ENCODE peak calls at places on chromosomes 7 and 10, in five cellular contexts. One of them, this sample, is unnamed.
A peak's percentile ranks its signal among the peaks of the same experiment; 100 is the strongest.

GRCh38 chr7:20790273-20790842 is 3.7 kb upstream of the SP8 start:
- DNase-seq in mammary epithelial cell: no peak
- DNase-seq in MM.1S: no peak
- DNase-seq in neural progenitor cell: no peak
- DNase-seq in endothelial cell of umbilical vein: peak; percentile 22
- DNase-seq in this sample: no peak

GRCh38 chr10:79331709-79332108 is 15.6 kb upstream of the PPIF start:
- DNase-seq in mammary epithelial cell: peak; percentile 93
- DNase-seq in MM.1S: no peak
- DNase-seq in neural progenitor cell: no peak
- DNase-seq in endothelial cell of umbilical vein: no peak
- DNase-seq in this sample: no peak

GRCh38 chr7:158110034-158110590 is 477.5 kb downstream of the PTPRN2 start:
- DNase-seq in mammary epithelial cell: no peak
- DNase-seq in MM.1S: no peak
- DNase-seq in neural progenitor cell: no peak
- DNase-seq in endothelial cell of umbilical vein: no peak
- DNase-seq in this sample: no peak

GRCh38 chr7:98235901-98236300 is 16.1 kb downstream of the TECPR1 start:
- DNase-seq in mammary epithelial cell: no peak
- DNase-seq in MM.1S: no peak
- DNase-seq in neural progenitor cell: no peak
- DNase-seq in endothelial cell of umbilical vein: no peak
- DNase-seq in this sample: no peak

GRCh38 chr10:70532554-70533188 is 54.1 kb downstream of the PALD1 start:
- DNase-seq in mammary epithelial cell: no peak
- DNase-seq in MM.1S: no peak
- DNase-seq in neural progenitor cell: no peak
- DNase-seq in endothelial cell of umbilical vein: no peak
- DNase-seq in this sample: peak; percentile 59

GRCh38 chr10:14674376-14675050 is 100.2 kb downstream of the FAM107B start:
- DNase-seq in mammary epithelial cell: no peak
- DNase-seq in MM.1S: no peak
- DNase-seq in neural progenitor cell: no peak
- DNase-seq in endothelial cell of umbilical vein: no peak
- DNase-seq in this sample: no peak

GRCh38 chr7:117251687-117252086 is 71.2 kb downstream of the WNT2 start:
- DNase-seq in mammary epithelial cell: no peak
- DNase-seq in MM.1S: no peak
- DNase-seq in neural progenitor cell: no peak
- DNase-seq in endothelial cell of umbilical vein: no peak
- DNase-seq in this sample: no peak

GRCh38 chr7:2714636-2715035 is 26.6 kb downstream of the AMZ1 start:
- DNase-seq in mammary epithelial cell: no peak
- DNase-seq in MM.1S: no peak
- DNase-seq in neural progenitor cell: no peak
- DNase-seq in endothelial cell of umbilical vein: no peak
- DNase-seq in this sample: no peak

GRCh38 chr10:71085689-71086438 is 126.5 kb upstream of the UNC5B start:
- DNase-seq in mammary epithelial cell: no peak
- DNase-seq in MM.1S: no peak
- DNase-seq in neural progenitor cell: peak; percentile 98
- DNase-seq in endothelial cell of umbilical vein: no peak
- DNase-seq in this sample: no peak

GRCh38 chr7:43880596-43880995 is 11.3 kb upstream of the MRPS24 start:
- DNase-seq in mammary epithelial cell: no peak
- DNase-seq in MM.1S: no peak
- DNase-seq in neural progenitor cell: no peak
- DNase-seq in endothelial cell of umbilical vein: peak; percentile 58
- DNase-seq in this sample: no peak

GRCh38 chr7:158975526-158976467 is 119.4 kb downstream of the DYNC2I1 start:
- DNase-seq in mammary epithelial cell: no peak
- DNase-seq in MM.1S: peak; percentile 69
- DNase-seq in neural progenitor cell: peak; percentile 63
- DNase-seq in endothelial cell of umbilical vein: no peak
- DNase-seq in this sample: peak; percentile 87

GRCh38 chr7:27190284-27190748 is 5.3 kb upstream of the HOXA11 start:
- DNase-seq in mammary epithelial cell: no peak
- DNase-seq in MM.1S: no peak
- DNase-seq in neural progenitor cell: no peak
- DNase-seq in endothelial cell of umbilical vein: no peak
- DNase-seq in this sample: no peak

GRCh38 chr10:76558586-76558985 is 1079.0 kb downstream of the KCNMA1 start:
- DNase-seq in mammary epithelial cell: peak; percentile 45
- DNase-seq in MM.1S: no peak
- DNase-seq in neural progenitor cell: no peak
- DNase-seq in endothelial cell of umbilical vein: no peak
- DNase-seq in this sample: no peak

GRCh38 chr10:9501944-9502343 is 1447.5 kb downstream of the GATA3 start:
- DNase-seq in mammary epithelial cell: no peak
- DNase-seq in MM.1S: no peak
- DNase-seq in neural progenitor cell: no peak
- DNase-seq in endothelial cell of umbilical vein: no peak
- DNase-seq in this sample: no peak

DNA sequence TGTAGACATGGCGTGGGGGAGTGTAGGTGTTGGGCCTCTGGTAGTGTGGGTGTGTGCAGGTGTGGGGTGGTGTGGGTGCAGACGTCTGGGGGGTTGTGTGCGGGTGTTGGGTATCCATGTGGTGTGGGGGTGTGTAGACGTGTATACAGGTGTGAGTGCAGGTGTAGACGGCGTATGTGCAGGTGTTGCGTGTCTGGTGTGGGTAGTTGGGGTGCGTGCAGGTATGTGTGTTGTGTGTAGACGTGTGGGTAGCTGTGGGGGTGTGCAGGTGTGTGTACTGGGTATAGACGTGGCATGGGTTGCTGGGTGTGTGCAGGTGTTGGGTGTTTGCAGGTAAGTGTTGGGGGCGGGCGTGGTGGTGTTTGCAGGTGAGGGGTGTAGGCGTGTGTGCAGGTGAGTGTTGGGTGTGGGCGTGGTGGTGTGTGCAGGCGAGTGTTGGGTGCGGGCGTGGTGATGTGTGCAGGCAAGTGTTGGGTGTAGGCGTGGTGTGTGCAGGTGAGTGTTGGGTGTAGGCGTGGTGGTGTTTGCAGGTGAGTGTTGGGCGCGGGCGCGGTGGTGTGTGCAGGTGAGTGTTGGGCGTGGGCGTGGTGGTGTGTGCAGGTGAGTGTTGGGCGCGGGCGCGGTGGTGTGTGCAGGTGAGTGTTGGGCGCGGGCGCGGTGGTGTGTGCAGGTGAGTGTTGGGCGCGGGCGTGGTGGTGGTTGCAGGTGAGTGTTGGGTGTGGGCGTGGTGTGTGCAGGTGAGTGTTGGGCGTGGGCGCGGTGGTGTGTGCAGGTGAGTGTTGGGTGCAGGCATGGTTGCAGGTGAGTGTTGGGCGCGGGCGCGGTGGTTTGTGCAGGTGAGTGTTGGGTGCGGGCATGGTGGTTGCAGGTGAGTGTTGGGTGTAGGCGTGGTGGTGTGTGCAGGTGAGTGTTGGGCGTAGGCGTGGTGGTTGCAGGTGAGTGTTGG is 16.6 kb downstream of the GET4 start:
- DNase-seq in mammary epithelial cell: no peak
- DNase-seq in MM.1S: no peak
- DNase-seq in neural progenitor cell: no peak
- DNase-seq in endothelial cell of umbilical vein: no peak
- DNase-seq in this sample: no peak
- H3K79me2 ChIP-seq in mammary epithelial cell: peaks cover 13% of the 10 kb centered on the region
- H3K79me2 ChIP-seq in MM.1S: peaks cover 15% of the 10 kb centered on the region
- H3K79me2 ChIP-seq in neural progenitor cell: peaks cover 13% of the 10 kb centered on the region
- H3K79me2 ChIP-seq in endothelial cell of umbilical vein: peaks cover 2% of the 10 kb centered on the region
- H3K79me2 ChIP-seq in this sample: peaks cover 15% of the 10 kb centered on the region

GRCh38 chr7:99403764-99404163 is 4.6 kb downstream of the PDAP1 start:
- DNase-seq in mammary epithelial cell: no peak
- DNase-seq in MM.1S: no peak
- DNase-seq in neural progenitor cell: no peak
- DNase-seq in endothelial cell of umbilical vein: no peak
- DNase-seq in this sample: no peak
- H3K79me2 ChIP-seq in mammary epithelial cell: peaks cover 76% of the 10 kb centered on the region
- H3K79me2 ChIP-seq in MM.1S: peaks cover 56% of the 10 kb centered on the region
- H3K79me2 ChIP-seq in neural progenitor cell: peaks cover 46% of the 10 kb centered on the region
- H3K79me2 ChIP-seq in endothelial cell of umbilical vein: peaks cover 52% of the 10 kb centered on the region
- H3K79me2 ChIP-seq in this sample: peaks cover 52% of the 10 kb centered on the region

GRCh38 chr10:11279286-11279685 is 261.6 kb downstream of the CELF2 start:
- DNase-seq in mammary epithelial cell: no peak
- DNase-seq in MM.1S: no peak
- DNase-seq in neural progenitor cell: no peak
- DNase-seq in endothelial cell of umbilical vein: no peak
- DNase-seq in this sample: no peak
- H3K79me2 ChIP-seq in mammary epithelial cell: no peaks in the 10 kb centered on the region
- H3K79me2 ChIP-seq in MM.1S: peaks cover 97% of the 10 kb centered on the region
- H3K79me2 ChIP-seq in neural progenitor cell: no peaks in the 10 kb centered on the region
- H3K79me2 ChIP-seq in endothelial cell of umbilical vein: no peaks in the 10 kb centered on the region
- H3K79me2 ChIP-seq in this sample: no peaks in the 10 kb centered on the region

GRCh38 chr10:1422275-1422674 is 315.1 kb downstream of the ADARB2 start:
- DNase-seq in mammary epithelial cell: no peak
- DNase-seq in MM.1S: no peak
- DNase-seq in neural progenitor cell: no peak
- DNase-seq in endothelial cell of umbilical vein: no peak
- DNase-seq in this sample: no peak
- H3K79me2 ChIP-seq in mammary epithelial cell: no peaks in the 10 kb centered on the region
- H3K79me2 ChIP-seq in MM.1S: no peaks in the 10 kb centered on the region
- H3K79me2 ChIP-seq in neural progenitor cell: no peaks in the 10 kb centered on the region
- H3K79me2 ChIP-seq in endothelial cell of umbilical vein: no peaks in the 10 kb centered on the region
- H3K79me2 ChIP-seq in this sample: no peaks in the 10 kb centered on the region

DNA sequence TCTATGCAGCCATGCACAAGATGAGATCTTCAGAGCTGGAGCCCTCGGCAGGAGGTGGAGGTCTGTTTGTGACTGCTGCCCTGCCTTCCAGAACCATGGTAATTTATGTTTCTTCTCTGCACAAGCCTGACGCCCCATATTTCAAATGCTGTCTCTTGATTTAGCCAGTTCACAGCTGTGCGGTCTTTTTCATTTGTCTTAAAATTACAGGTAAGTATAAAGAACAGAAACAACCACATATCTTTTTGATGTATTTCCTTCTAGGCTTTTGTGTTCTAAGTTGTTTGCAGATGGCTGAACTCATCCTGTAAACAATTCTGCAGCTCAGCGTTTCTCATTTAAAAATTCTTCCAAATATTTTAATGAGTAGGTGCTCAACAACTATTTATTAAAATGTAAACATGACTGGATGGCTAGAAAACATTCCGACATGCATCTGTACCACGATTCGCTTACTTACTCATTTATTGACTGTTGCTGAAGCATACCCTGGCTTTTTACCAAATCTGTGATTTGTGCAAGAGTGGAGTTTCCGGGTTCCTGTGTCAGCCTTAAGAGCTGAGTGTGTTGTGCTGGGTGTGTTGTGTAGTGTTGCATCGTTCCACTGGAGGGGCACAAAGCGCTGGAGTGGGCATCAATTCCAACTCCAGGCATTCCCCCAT is 58.9 kb downstream of the PIP4K2A start:
- DNase-seq in mammary epithelial cell: peak; percentile 71
- DNase-seq in MM.1S: no peak
- DNase-seq in neural progenitor cell: no peak
- DNase-seq in endothelial cell of umbilical vein: no peak
- DNase-seq in this sample: no peak
- H3K79me2 ChIP-seq in mammary epithelial cell: peaks cover 19% of the 10 kb centered on the region
- H3K79me2 ChIP-seq in MM.1S: peaks cover 32% of the 10 kb centered on the region
- H3K79me2 ChIP-seq in neural progenitor cell: peaks cover 43% of the 10 kb centered on the region
- H3K79me2 ChIP-seq in endothelial cell of umbilical vein: peaks cover 2% of the 10 kb centered on the region
- H3K79me2 ChIP-seq in this sample: peaks cover 96% of the 10 kb centered on the region

GRCh38 chr10:118753331-118753730 is 1.4 kb downstream of the CACUL1 start:
- DNase-seq in mammary epithelial cell: no peak
- DNase-seq in MM.1S: no peak
- DNase-seq in neural progenitor cell: no peak
- DNase-seq in endothelial cell of umbilical vein: peak; percentile 22
- DNase-seq in this sample: no peak

GRCh38 chr10:118751272-118751671 is 3.5 kb downstream of the CACUL1 start:
- DNase-seq in mammary epithelial cell: no peak
- DNase-seq in MM.1S: no peak
- DNase-seq in neural progenitor cell: no peak
- DNase-seq in endothelial cell of umbilical vein: no peak
- DNase-seq in this sample: no peak

GRCh38 chr10:118754556-118755423 is at the start of gene CACUL1:
- DNase-seq in mammary epithelial cell: peak; percentile 99
- DNase-seq in MM.1S: peak; percentile 99
- DNase-seq in neural progenitor cell: peak; percentile 100
- DNase-seq in endothelial cell of umbilical vein: peak; percentile 100
- DNase-seq in this sample: peak; percentile 95

GRCh38 chr10:118754132-118754555 is 626 bp downstream of the CACUL1 start:
- DNase-seq in mammary epithelial cell: peak; percentile 61
- DNase-seq in MM.1S: peak; percentile 39
- DNase-seq in neural progenitor cell: peak; percentile 83
- DNase-seq in endothelial cell of umbilical vein: peak; percentile 63
- DNase-seq in this sample: peak; percentile 43

GRCh38 chr10:118752401-118752800 is 2.4 kb downstream of the CACUL1 start:
- DNase-seq in mammary epithelial cell: no peak
- DNase-seq in MM.1S: no peak
- DNase-seq in neural progenitor cell: no peak
- DNase-seq in endothelial cell of umbilical vein: no peak
- DNase-seq in this sample: no peak
- H3K79me2 ChIP-seq in mammary epithelial cell: peaks cover 74% of the 10 kb centered on the region
- H3K79me2 ChIP-seq in MM.1S: peaks cover 74% of the 10 kb centered on the region
- H3K79me2 ChIP-seq in neural progenitor cell: peaks cover 71% of the 10 kb centered on the region
- H3K79me2 ChIP-seq in endothelial cell of umbilical vein: peaks cover 65% of the 10 kb centered on the region
- H3K79me2 ChIP-seq in this sample: peaks cover 72% of the 10 kb centered on the region

GRCh38 chr7:138954545-138955475 is 26.4 kb downstream of the KIAA1549 start:
- DNase-seq in mammary epithelial cell: no peak
- DNase-seq in MM.1S: no peak
- DNase-seq in neural progenitor cell: peak; percentile 48
- DNase-seq in endothelial cell of umbilical vein: peak; percentile 18
- DNase-seq in this sample: no peak
- H3K79me2 ChIP-seq in mammary epithelial cell: peaks cover 29% of the 10 kb centered on the region
- H3K79me2 ChIP-seq in MM.1S: no peaks in the 10 kb centered on the region
- H3K79me2 ChIP-seq in neural progenitor cell: peaks cover 34% of the 10 kb centered on the region
- H3K79me2 ChIP-seq in endothelial cell of umbilical vein: peaks cover 18% of the 10 kb centered on the region
- H3K79me2 ChIP-seq in this sample: no peaks in the 10 kb centered on the region

DNA sequence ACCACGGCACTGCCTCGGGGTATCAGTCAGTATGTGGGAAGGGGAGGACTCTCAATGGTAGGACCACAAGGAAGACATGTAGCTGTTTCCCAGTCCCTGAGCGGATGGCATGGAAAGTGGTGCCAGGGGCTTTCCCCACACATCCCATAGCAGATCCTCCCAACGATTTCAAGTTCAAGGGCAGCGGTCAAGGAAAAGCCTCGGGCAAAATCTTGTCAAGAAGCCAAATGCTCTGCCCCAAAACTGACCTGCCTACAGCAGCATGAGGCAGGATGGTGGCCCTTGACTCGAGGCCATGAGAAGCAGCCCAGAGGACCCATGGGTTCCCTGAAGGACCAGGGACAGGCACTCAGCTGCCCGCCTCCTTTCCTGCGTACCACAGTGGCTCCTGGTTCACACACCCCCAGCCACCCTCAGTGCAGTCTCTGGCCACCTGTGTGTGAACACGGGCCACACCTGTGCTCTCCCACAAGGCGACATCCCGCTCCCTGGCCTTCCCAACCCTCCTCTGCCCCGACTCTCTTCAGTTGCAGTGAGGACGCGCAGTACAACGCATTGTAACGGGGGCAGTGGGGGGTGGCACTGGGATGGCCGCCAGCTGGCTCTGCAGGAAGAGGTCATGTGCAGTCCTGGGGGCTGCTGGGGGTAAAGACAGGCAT is 43.6 kb downstream of the CTBP2 start:
- DNase-seq in mammary epithelial cell: no peak
- DNase-seq in MM.1S: no peak
- DNase-seq in neural progenitor cell: no peak
- DNase-seq in endothelial cell of umbilical vein: no peak
- DNase-seq in this sample: no peak
- H3K79me2 ChIP-seq in mammary epithelial cell: peaks cover 100% of the 10 kb centered on the region
- H3K79me2 ChIP-seq in MM.1S: no peaks in the 10 kb centered on the region
- H3K79me2 ChIP-seq in neural progenitor cell: peaks cover 100% of the 10 kb centered on the region
- H3K79me2 ChIP-seq in endothelial cell of umbilical vein: peaks cover 98% of the 10 kb centered on the region
- H3K79me2 ChIP-seq in this sample: peaks cover 93% of the 10 kb centered on the region